ENCODE peak calls at places on chromosome 9, in four cellular contexts. T is CD8-positive, alpha-beta T cell; J is stomach; L is Peyer's patch. C is an unnamed sample. For H3K36me3, the result is how much of the 10 kb centered on the place peaks cover.

GRCh38 chr9:5951686-5952211 is 61.1 kb downstream of the MLANA start:
- DNase-seq in T (no peak), J (no peak), L (no peak), C (no peak)

GRCh38 chr9:135343733-135344522 is 135.7 kb upstream of the PPP1R26 start:
- DNase-seq in T (peak), J (peak), L (peak), C (peak)

GRCh38 chr9:87765521-87765920 is 39.6 kb downstream of the CTSL start:
- DNase-seq in T (no peak), J (no peak), L (no peak), C (no peak)

GRCh38 chr9:27861887-27862286 is 288.6 kb upstream of the C9orf72 start:
- DNase-seq in T (no peak), J (no peak), L (no peak), C (no peak)

GRCh38 chr9:23621166-23621565 is 204.9 kb downstream of the ELAVL2 start:
- DNase-seq in T (no peak), J (no peak), L (no peak), C (no peak)

GRCh38 chr9:97470076-97470475 is 31.4 kb upstream of the TMOD1 start:
- DNase-seq in T (no peak), J (no peak), L (no peak), C (no peak)

GRCh38 chr9:95585824-95586223 is 69.1 kb upstream of the PTCH1 start:
- DNase-seq in T (no peak), J (no peak), L (no peak), C (no peak)

GRCh38 chr9:105067895-105068580 is 140.1 kb upstream of the ABCA1 start:
- DNase-seq in T (no peak), J (no peak), L (no peak), C (no peak)

GRCh38 chr9:108093773-108094675 is 604.5 kb upstream of the KLF4 start:
- DNase-seq in T (no peak), J (peak), L (no peak), C (no peak)

GRCh38 chr9:70962761-70963445 is 158.5 kb downstream of the TRPM3 start:
- DNase-seq in T (no peak), J (no peak), L (no peak), C (no peak)

GRCh38 chr9:115229496-115229895 is 111.5 kb upstream of the TNC start:
- DNase-seq in T (no peak), J (no peak), L (no peak), C (no peak)

GRCh38 chr9:104346645-104347175 is 157.4 kb upstream of the OR13F1 start:
- DNase-seq in T (no peak), J (no peak), L (no peak), C (no peak)

GRCh38 chr9:113580041-113580953 is 116.8 kb downstream of the RGS3 start:
- DNase-seq in T (peak), J (peak), L (peak), C (peak)

GRCh38 chr9:116237456-116237855 is 83.9 kb downstream of the PAPPA start:
- DNase-seq in T (no peak), J (no peak), L (no peak), C (no peak)

GRCh38 chr9:137183980-137184595 is 4.3 kb downstream of the ANAPC2 start:
- DNase-seq in T (no peak), J (no peak), L (no peak), C (no peak)
- H3K36me3 ChIP-seq in T (under half), J (half or more), L (under half), C (half or more)

DNA sequence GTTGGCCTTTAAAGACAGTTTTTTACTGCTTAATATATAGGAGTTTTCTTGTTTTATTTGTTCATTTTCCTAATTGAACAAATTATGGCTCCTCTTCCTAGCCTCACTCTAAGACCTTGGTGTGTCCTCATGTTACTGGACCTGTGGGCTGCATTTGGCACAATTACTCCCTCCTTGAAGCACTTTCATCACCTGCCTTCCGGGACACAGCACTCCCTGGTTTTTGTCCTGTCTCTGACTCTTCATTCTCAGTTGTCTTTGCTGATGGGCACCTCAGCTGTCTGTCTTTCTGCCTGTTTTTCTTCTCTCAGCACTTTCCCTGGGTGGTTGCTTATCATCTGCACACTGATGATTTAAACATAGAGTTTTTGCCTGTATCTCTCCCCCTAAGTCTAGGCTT is 13.6 kb downstream of the GTF3C4 start:
- DNase-seq in T (no peak), J (no peak), L (no peak), C (no peak)
- H3K36me3 ChIP-seq in T (under half), J (half or more), L (under half), C (half or more)

DNA sequence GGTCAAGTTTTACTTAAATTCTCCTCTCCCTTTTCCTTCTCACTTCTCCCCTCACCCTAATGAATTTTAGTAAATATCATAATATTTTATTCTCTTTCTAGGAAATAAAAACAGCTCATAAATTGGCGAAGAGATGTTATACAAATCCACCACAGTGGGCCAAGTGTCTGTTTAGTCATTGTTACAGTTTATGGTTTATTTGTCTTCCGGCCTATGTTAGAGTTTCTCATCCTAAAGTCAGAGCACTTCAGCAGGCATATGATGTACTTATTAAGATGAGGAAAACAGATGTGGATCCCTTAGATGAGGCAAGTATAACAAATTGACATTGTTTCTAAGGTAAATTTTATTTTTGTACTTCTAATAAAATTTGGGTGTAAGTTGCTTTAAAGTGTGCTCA is 48.2 kb downstream of the RPS6 start:
- DNase-seq in T (no peak), J (no peak), L (no peak), C (no peak)
- H3K36me3 ChIP-seq in T (under half), J (half or more), L (under half), C (half or more)

GRCh38 chr9:109253637-109254284 is 67.1 kb downstream of the EPB41L4B start:
- DNase-seq in T (no peak), J (peak), L (no peak), C (no peak)

GRCh38 chr9:109252291-109252690 is 68.6 kb downstream of the EPB41L4B start:
- DNase-seq in T (peak), J (no peak), L (no peak), C (no peak)

GRCh38 chr9:109253241-109253636 is 67.6 kb downstream of the EPB41L4B start:
- DNase-seq in T (no peak), J (no peak), L (no peak), C (no peak)

GRCh38 chr9:109255394-109255793 is 65.5 kb downstream of the EPB41L4B start:
- DNase-seq in T (no peak), J (no peak), L (no peak), C (no peak)

DNA sequence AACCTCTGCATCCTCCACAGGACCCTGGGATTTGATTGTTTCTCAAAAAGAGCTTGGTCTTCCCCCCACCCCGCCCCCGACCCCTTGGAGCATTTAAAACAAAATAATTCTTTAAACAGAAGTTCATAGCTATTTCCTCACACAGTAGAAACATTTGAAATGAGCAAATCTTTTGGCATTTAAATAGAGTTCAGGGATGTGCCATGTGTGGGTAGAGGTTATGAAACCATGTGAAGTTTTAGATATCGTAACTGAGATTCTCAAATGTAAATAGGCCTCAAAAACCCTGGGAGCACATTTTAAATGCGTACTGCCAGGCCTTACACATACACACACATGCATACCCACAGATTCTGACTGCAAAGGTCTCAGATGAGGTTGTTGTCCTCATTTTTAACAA is 66.5 kb downstream of the EPB41L4B start:
- DNase-seq in T (no peak), J (no peak), L (no peak), C (no peak)
- H3K36me3 ChIP-seq in T (under half), J (under half), L (under half), C (under half)

DNA sequence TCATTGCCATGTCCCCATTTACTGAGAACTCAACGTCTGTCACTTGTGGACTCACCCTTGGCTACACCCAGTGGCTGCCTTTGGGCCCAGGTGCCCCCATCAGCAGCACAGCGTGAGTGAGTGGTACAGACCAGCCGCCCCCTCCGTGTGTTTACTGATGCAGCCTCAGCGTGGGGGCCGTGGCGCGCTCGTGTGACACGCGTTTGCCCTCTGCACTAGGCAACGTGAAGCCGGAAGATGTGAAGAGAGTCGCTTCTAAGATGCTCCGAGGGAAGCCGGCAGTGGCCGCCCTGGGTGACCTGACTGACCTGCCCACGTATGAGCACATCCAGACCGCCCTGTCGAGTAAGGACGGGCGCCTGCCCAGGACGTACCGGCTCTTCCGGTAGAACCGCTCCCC is 12.4 kb downstream of the PMPCA start:
- DNase-seq in T (no peak), J (no peak), L (no peak), C (no peak)
- H3K36me3 ChIP-seq in T (under half), J (half or more), L (under half), C (half or more)

DNA sequence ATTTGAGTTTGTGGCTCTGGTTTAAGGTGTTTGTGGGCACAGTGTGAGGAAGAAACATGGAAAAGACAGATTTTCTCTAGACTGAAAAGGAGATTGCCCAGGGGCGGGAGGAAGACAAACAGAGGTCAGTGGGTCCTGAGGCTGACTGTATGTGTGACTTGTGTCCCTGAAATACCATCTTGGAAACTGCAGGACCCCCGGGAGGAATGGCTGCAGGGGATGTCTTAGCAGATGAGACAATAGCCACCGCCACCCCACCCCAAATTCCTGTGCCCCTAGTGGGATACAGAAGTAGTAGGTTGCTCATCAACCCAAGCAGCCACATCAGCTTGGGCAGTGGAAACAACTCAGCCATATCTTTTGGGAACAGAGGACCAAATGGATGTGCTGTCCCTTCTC is 1.7 kb upstream of the PSAT1 start:
- DNase-seq in T (peak), J (no peak), L (no peak), C (no peak)
- H3K36me3 ChIP-seq in T (under half), J (under half), L (under half), C (under half)

GRCh38 chr9:20950707-20951106 is 80.7 kb downstream of the HACD4 start:
- DNase-seq in T (no peak), J (no peak), L (no peak), C (no peak)
- H3K36me3 ChIP-seq in T (under half), J (under half), L (under half), C (under half)

C was measured in upper lobe of right lung.